ENCODE peak calls at places on chromosomes 11 and 22, in seven cellular contexts. R, Y, N, X, G, V and U are unnamed samples.
A peak's percentile ranks its signal among the peaks of the same experiment; 100 is the strongest.

GRCh38 chr11:69209421-69209820 is 53.7 kb downstream of the SMIM38 start:
- DNase-seq in R (no peak), Y (no peak), N (no peak), X (no peak), G (no peak), V (no peak), U (no peak)

GRCh38 chr22:41367680-41368542 is 13.8 kb upstream of the TEF start:
- DNase-seq in R (peak; percentile 13), Y (peak; percentile 60), N (peak; percentile 12), X (peak; percentile 47), G (peak; percentile 78), V (peak; percentile 77), U (no peak)

GRCh38 chr11:26439854-26440253 is 107.9 kb downstream of the ANO3 start:
- DNase-seq in R (no peak), Y (no peak), N (no peak), X (no peak), G (no peak), V (no peak), U (no peak)

GRCh38 chr11:104127828-104128227 is 36.1 kb downstream of the PDGFD start:
- DNase-seq in R (peak; percentile 61), Y (peak; percentile 42), N (peak; percentile 93), X (no peak), G (no peak), V (no peak), U (peak; percentile 55)

GRCh38 chr11:122115520-122116343 is at the start of gene BLID:
- DNase-seq in R (peak; percentile 40), Y (peak; percentile 55), N (peak; percentile 61), X (peak; percentile 57), G (no peak), V (peak; percentile 24), U (peak; percentile 60)

GRCh38 chr11:125091247-125091876 is 20.1 kb downstream of the TMEM218 start:
- DNase-seq in R (peak; percentile 89), Y (peak; percentile 71), N (peak; percentile 67), X (peak; percentile 80), G (no peak), V (peak; percentile 34), U (peak; percentile 51)

GRCh38 chr11:35158371-35159081 is 19.6 kb downstream of the CD44 start:
- DNase-seq in R (peak; percentile 96), Y (peak; percentile 44), N (peak; percentile 76), X (peak; percentile 63), G (peak; percentile 75), V (peak; percentile 39), U (no peak)

GRCh38 chr22:45475876-45476514 is 26.7 kb upstream of the FBLN1 start:
- DNase-seq in R (no peak), Y (no peak), N (no peak), X (no peak), G (no peak), V (no peak), U (no peak)

GRCh38 chr11:130720232-130720787 is 196.0 kb downstream of the SNX19 start:
- DNase-seq in R (peak; percentile 10), Y (peak; percentile 63), N (no peak), X (no peak), G (no peak), V (no peak), U (no peak)

GRCh38 chr11:96049426-96049825 is 125.5 kb upstream of the MTMR2 start:
- DNase-seq in R (peak; percentile 40), Y (peak; percentile 67), N (peak; percentile 80), X (no peak), G (no peak), V (no peak), U (peak; percentile 67)

GRCh38 chr11:70319694-70320093 is 49.2 kb downstream of the PPFIA1 start:
- DNase-seq in R (no peak), Y (no peak), N (no peak), X (no peak), G (no peak), V (no peak), U (no peak)

GRCh38 chr11:32231909-32232493 is 141.1 kb downstream of the RCN1 start:
- DNase-seq in R (peak; percentile 50), Y (peak; percentile 20), N (peak; percentile 37), X (peak; percentile 48), G (no peak), V (no peak), U (peak; percentile 32)

GRCh38 chr11:61647529-61647928 is 32.7 kb upstream of the DAGLA start:
- DNase-seq in R (peak; percentile 26), Y (no peak), N (no peak), X (no peak), G (no peak), V (no peak), U (no peak)
- H3K4me3 ChIP-seq in R (no peak overlapping the region), Y (no peak overlapping the region), N (no peak overlapping the region), X (no peak overlapping the region), G (no peak overlapping the region), V (no peak overlapping the region), U (no peak overlapping the region)

DNA sequence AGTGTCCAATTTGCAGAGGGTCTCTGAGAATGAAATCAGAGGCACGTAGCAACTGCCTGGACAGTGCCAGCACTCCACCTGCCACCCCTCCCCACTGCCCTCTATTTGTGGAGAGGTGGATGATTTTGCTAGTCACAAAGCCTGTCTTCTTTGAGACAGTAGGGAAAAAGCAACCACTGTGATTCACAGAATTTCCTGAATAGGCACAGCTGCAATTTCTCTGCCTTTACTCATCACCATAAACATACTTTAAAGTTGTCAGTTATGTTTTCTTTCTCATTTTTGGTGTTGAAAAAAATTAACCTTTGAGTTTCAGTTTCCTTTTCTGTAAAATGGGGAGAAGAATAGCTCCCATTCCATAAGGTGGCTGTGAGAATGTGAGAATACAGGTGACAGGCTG is 134.3 kb downstream of the TEAD1 start:
- DNase-seq in R (peak; percentile 63), Y (peak; percentile 80), N (peak; percentile 60), X (no peak), G (no peak), V (no peak), U (peak; percentile 56)
- TF ChIP-seq CTCF in R (no peak), Y (no peak), N (no peak), X (no peak), G (no peak), V (no peak), U (peak; percentile 20)

GRCh38 chr11:2868604-2869526 is 16.7 kb downstream of the CDKN1C start:
- DNase-seq in R (no peak), Y (no peak), N (no peak), X (no peak), G (no peak), V (no peak), U (no peak)

GRCh38 chr11:2867142-2867541 is 18.4 kb downstream of the CDKN1C start:
- DNase-seq in R (no peak), Y (no peak), N (no peak), X (no peak), G (no peak), V (no peak), U (no peak)

GRCh38 chr11:2869561-2870427 is 15.8 kb downstream of the CDKN1C start:
- DNase-seq in R (no peak), Y (no peak), N (no peak), X (no peak), G (no peak), V (no peak), U (no peak)

GRCh38 chr11:2866178-2866577 is 19.4 kb downstream of the CDKN1C start:
- DNase-seq in R (no peak), Y (no peak), N (no peak), X (no peak), G (no peak), V (no peak), U (no peak)

DNA sequence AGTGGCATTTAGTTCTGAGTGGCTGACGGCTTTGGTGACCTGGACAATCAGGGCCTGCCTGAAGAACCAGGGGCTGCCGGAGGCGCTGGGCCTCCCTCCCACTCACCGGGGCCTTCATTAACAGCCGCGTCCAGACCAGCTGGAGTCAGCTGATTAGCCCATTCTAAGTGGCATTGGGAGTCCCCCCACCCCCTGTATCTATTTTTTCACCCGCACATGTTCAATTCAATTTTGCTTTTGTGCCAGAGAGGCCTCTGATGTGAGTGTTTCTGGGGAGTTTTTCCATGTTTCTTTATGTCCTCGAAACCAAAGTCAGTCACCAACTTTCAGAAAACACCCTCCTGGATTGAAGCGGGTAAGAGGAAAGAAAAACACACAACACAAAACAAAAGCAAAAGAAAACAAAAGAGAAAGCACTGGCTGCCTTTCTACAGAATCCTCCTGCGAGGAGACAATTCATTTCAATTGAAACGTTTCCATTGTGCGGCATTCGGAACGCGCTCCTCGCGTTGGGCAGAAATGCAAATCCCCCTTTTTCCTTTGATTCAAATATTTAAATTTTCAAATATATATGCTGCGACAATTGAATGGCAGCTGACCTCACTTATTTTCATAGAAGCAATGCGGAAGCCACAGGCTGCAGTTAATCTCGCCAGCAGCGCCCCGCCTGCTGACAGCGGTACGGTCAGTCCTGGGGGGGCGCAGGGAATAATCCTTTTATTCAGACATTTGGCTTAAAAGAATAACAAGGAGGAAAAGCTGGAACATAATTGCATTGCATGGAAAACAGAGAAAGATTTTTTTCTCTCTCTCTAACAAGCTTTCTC is 17.6 kb downstream of the CDKN1C start:
- DNase-seq in R (no peak), Y (no peak), N (no peak), X (no peak), G (no peak), V (no peak), U (no peak)
- H3K4me3 ChIP-seq in R (no peak overlapping the region), Y (no peak overlapping the region), N (no peak overlapping the region), X (no peak overlapping the region), G (no peak overlapping the region), V (no peak overlapping the region), U (no peak overlapping the region)

GRCh38 chr22:24178021-24178431 is 3.3 kb upstream of the SUSD2 start:
- DNase-seq in R (no peak), Y (no peak), N (no peak), X (no peak), G (peak; percentile 72), V (no peak), U (no peak)

GRCh38 chr22:24177045-24177444 is 4.2 kb upstream of the SUSD2 start:
- DNase-seq in R (no peak), Y (no peak), N (no peak), X (no peak), G (no peak), V (no peak), U (no peak)

GRCh38 chr22:24179478-24180210 is 1.6 kb upstream of the SUSD2 start:
- DNase-seq in R (no peak), Y (no peak), N (no peak), X (no peak), G (no peak), V (no peak), U (no peak)

GRCh38 chr22:24177456-24177855 is 3.8 kb upstream of the SUSD2 start:
- DNase-seq in R (no peak), Y (no peak), N (no peak), X (no peak), G (peak; percentile 73), V (no peak), U (no peak)

DNA sequence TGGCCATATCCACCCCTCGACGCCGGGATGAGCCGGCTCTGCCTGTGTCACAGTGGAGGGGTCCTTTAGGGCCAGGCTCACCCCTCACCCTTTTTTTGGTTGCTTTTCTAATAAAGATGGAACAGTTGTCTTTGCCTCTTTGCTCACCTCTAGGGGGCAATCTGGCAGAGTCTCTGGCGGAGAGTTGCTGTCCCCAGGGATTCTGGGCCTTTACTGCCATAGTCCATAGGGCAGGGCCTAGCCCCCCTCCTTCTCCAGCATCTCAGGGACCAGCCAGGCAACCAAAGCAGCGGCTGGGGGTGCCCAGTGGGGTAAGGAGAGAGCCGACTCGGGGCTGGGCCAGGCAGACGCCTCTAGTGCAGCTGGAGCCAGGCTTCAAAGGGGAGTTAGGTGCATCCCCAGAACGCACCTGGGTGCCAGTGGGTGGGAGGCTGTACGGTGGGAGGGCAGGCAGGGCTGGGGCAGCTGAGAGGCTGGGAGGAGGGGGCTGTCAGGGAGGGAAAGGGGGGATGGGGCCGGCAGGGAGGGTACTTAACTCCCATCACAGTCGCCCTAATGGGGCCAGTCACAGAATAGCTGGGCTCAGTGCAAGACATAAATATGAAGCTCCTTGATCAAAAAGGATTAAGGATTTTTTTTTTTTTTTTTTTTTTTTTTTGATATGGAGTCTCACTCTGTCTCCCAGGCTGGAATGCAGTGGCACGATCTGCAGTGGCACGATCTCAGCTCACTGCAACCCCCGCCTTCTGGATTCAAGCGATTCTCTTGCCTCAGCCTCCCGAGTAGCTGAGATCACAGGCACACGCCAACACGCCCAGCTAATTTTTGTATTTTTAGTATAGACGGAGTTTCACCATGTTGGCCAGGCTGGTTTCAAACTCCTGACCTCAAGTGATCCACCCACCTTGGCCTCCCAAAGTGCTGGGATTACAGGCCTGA is 2.5 kb upstream of the SUSD2 start:
- DNase-seq in R (no peak), Y (no peak), N (no peak), X (no peak), G (peak; percentile 67), V (no peak), U (no peak)
- TF ChIP-seq CTCF in R (peak; percentile 37), Y (peak; percentile 22), N (peak; percentile 41), X (peak; percentile 23), G (no peak), V (no peak), U (peak; percentile 68)